ENCODE peak calls at places on chromosome 9, in six cellular contexts. U is upper lobe of right lung, G is cardiac muscle cell, T is GM13977, P is OCI-LY7, Z is A549. L is an unnamed sample.

GRCh38 chr9:83986765-83987401 is 6.3 kb downstream of the RMI1 start:
- DNase-seq in Z (peak; percentile 40), U (no peak), P (no peak), G (no peak), T (no peak), L (no peak)

GRCh38 chr9:120923620-120924328 is 2.8 kb downstream of the TRAF1 start:
- DNase-seq in T (no peak), G (no peak), P (no peak), Z (no peak), U (no peak), L (no peak)

GRCh38 chr9:107438211-107439030 is 51.1 kb downstream of the KLF4 start:
- DNase-seq in U (no peak), T (no peak), Z (no peak), P (no peak), G (peak; percentile 30), L (no peak)

GRCh38 chr9:69877852-69878507 is 57.4 kb downstream of the CFAP95 start:
- DNase-seq in T (peak; percentile 15), U (no peak), G (peak; percentile 24), Z (peak; percentile 50), P (peak; percentile 23), L (no peak)

GRCh38 chr9:110443146-110443877 is 105.6 kb upstream of the TXNDC8 start:
- DNase-seq in U (no peak), G (no peak), T (no peak), Z (peak; percentile 19), P (no peak), L (no peak)

GRCh38 chr9:114484854-114485443 is 20.3 kb downstream of the WHRN start:
- DNase-seq in P (no peak), U (no peak), Z (peak; percentile 18), T (peak; percentile 42), G (no peak), L (no peak)

GRCh38 chr9:120583958-120584369 is 4.0 kb upstream of the CDK5RAP2 start:
- DNase-seq in G (no peak), Z (peak; percentile 71), T (peak; percentile 60), P (peak; percentile 82), U (no peak), L (no peak)

GRCh38 chr9:100884518-100884917 is 144.0 kb upstream of the PLPPR1 start:
- DNase-seq in P (no peak), Z (no peak), G (peak; percentile 36), U (no peak), T (no peak), L (no peak)

GRCh38 chr9:12884736-12885395 is 110.0 kb downstream of the LURAP1L start:
- DNase-seq in T (no peak), Z (peak; percentile 86), P (no peak), U (no peak), G (peak; percentile 9), L (no peak)

GRCh38 chr9:91071185-91071990 is 269.8 kb downstream of the SYK start:
- DNase-seq in Z (peak; percentile 36), U (no peak), G (no peak), T (peak; percentile 31), P (no peak), L (no peak)

GRCh38 chr9:123544007-123544827 is 188.2 kb downstream of the CRB2 start:
- DNase-seq in P (peak; percentile 55), T (peak; percentile 57), U (no peak), Z (peak; percentile 44), G (peak; percentile 48), L (no peak)

GRCh38 chr9:752681-753200 is 88.8 kb upstream of the DMRT1 start:
- DNase-seq in T (no peak), Z (no peak), P (no peak), G (no peak), U (no peak), L (no peak)

GRCh38 chr9:26975728-26976707 is 19.8 kb downstream of the IFT74 start:
- DNase-seq in T (no peak), G (peak; percentile 60), Z (peak; percentile 72), P (peak; percentile 20), U (no peak), L (no peak)

GRCh38 chr9:135971106-135971766 is 10.1 kb upstream of the UBAC1 start:
- DNase-seq in T (no peak), P (no peak), Z (no peak), G (no peak), U (no peak), L (no peak)

GRCh38 chr9:127844821-127845359 is 9.6 kb downstream of the ENG start:
- DNase-seq in G (no peak), Z (no peak), T (no peak), U (no peak), P (no peak), L (no peak)

GRCh38 chr9:121650220-121651013 is 1.0 kb upstream of the DAB2IP start:
- DNase-seq in G (peak; percentile 96), P (no peak), Z (peak; percentile 62), U (peak; percentile 72), T (peak; percentile 39), L (peak; percentile 86)

GRCh38 chr9:89515416-89515815 is 17.5 kb upstream of the SEMA4D start:
- DNase-seq in Z (no peak), P (no peak), G (no peak), U (no peak), T (no peak), L (no peak)

DNA sequence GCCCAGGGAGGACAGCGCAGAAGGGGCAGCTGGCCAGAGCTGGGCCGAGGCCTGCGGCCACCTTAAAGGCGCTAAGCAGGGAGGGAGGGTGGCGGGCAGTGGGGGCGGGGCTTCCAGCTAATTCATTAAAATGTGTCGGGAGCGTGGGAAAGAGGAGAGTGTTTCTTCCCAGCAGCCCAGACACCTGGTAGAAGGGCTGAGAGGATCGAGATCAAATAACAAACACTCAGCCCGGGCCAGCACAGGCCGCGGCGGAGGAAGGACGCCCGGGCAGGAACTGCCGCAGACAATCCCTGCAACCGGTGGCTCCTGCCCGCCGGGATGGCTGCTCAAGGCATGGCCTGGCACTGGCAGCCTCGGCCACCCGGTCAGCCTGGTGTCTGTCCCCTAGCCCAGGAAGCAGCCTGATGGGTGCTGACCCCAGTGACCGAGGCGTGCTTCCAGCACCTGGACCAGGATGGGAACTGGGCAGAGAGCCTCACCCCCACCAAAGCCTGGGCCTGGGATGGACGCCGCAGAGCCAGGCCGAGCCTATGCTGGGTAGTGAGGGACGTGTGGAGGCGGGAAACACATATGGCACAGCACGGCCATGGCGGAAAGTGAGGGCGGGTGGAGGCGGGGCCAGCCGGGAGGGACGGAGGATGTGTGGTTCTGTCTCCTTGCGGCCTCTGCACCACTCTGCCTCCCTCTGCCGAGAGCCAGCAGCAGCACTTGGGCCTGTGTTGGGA is 3.2 kb upstream of the NRARP start:
- DNase-seq in U (peak; percentile 84), P (peak; percentile 51), G (peak; percentile 59), Z (peak; percentile 70), T (peak; percentile 81), L (peak; percentile 68)
- TF ChIP-seq CTCF in U (peak; percentile 28), P (peak; percentile 19), G (peak; percentile 13), Z (no peak), T (peak; percentile 29), L (no peak)

DNA sequence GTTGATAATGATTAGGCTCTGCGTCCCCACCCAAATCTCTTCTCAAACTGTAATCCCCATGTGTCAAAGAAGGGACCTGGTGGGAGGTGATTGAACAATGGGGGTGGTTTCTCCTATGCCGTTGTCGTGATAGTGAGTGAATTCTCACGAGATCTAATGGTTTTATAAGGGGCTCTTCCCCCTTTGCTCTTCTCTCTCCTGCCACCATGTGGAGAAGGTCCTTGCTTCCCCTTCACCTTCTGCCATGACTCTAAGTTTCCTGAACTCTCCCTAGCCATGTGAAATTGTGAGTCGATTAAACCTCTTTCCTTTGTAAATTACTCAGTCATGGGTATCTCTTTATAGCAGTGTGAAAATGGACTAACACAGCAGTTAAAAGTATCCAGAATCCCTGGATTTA is 715.2 kb upstream of the DMAC1 start:
- DNase-seq in T (no peak), G (no peak), U (no peak), P (no peak), Z (no peak), L (no peak)
- TF ChIP-seq CTCF in T (no peak), G (no peak), U (no peak), P (no peak), Z (no peak), L (no peak)

DNA sequence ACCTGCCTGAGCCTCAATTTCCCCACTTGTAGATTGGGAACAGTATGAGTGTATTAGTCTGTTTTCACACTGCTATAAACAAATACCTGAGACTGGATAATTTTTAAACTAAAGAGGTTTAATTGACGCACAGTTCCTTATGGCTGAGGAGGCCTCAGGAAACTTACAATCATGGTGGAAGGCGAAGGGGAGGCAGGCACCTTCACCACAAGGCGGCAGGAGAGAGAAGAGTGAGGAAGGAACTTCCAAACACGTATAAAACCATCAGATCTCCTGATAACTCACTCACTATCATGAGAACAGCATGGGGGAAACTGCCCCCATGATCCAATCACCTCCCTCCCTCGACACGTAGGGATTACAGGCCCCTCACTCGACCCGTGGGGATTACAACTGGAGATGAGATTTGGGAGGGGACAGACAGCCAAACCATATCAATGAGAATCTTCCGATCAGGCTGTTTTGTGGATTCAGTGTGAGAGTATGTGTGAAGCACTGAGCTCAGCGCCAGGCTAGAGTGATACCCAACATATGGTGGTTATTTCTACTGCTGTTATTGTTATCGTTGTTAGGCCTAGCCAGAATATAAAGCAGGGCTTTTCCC is 14.6 kb upstream of the LMX1B start:
- DNase-seq in G (no peak), U (no peak), Z (no peak), P (no peak), T (no peak), L (no peak)
- TF ChIP-seq CTCF in G (no peak), U (no peak), Z (peak; percentile 16), P (no peak), T (no peak), L (peak; percentile 64)

DNA sequence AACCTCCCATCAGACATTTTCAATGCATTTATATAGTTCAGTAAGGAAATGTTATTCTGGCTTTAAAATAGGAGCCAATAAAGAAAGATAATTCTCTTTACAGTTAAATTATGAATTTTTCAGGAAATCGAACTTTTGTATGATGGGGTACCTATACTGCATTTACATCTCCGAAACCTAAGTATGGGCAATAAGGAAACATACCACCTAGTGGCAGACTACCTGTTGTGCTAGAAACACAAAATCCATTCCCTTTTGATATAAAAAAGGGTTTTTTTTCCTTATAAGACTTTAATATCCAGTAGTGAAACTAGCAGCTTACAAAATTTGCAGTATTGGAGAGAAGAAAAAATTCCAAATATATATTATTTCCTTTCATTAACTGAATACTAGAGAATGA is 21.3 kb upstream of the VLDLR start:
- DNase-seq in P (no peak), Z (no peak), U (no peak), G (no peak), T (no peak), L (no peak)
- TF ChIP-seq CTCF in P (peak; percentile 55), Z (peak; percentile 25), U (no peak), G (peak; percentile 21), T (no peak), L (no peak)

DNA sequence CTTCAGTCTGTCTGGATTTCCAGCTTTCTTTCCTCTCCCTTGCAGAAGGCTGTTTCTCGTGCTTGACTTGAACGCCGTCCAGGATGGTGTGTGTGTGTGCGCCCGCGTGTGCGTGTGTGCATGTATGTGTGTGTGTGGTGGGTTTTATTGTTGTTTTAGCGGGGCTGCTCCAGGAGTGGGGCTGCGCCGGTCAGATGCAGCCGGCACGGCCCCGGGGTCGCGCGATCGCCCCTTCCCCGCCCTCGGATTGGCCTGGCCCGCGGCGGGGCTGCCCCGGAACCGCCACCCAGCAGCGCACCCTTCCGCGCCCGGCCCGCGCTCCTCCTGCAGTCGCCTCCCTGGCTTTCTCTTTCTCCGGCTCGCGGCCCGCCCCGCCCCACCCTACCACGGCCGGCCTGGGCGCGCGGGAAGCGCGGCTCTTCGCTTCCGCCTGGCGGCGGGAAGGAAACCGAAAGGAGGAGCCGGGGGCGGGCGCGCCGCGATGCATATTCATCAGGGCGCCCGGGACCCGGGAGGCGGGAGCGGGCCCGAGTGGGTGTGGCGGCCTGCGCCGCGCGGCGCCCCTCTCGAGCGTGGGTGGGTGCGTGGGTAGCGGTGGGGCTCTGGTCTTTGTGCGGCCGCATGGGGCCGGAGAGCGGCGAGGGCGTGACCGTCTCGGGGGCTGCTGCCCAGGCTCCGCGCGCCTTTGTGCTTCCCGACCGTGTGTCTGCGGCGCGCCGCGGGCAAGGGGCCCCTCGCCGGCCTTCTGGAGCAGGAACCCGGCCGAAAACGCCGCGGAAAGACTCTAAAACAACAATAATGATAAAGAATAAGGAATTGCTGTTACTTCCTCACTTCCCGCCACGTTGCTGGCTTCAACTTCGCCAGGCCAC is 8.5 kb upstream of the NFIB start:
- DNase-seq in G (peak; percentile 94), P (peak; percentile 94), U (peak; percentile 96), T (peak; percentile 89), Z (peak; percentile 93), L (peak; percentile 95)
- TF ChIP-seq CTCF in G (peak; percentile 42), P (no peak), U (peak; percentile 53), T (no peak), Z (peak; percentile 38), L (peak; percentile 72)

L was measured in type B pancreatic cell.